ENCODE peak calls at places on chromosomes 12 and 14, in four cellular contexts. G is IMR-90, Z is heart left ventricle, X is suprapubic skin. W is an unnamed sample.

GRCh38 chr14:30382221-30382620 is 176.7 kb upstream of the G2E3 start:
- DNase-seq in X (no peak), G (no peak), Z (no peak), W (no peak)

GRCh38 chr12:21026302-21026701 is 104.7 kb upstream of the SLCO1B1 start:
- DNase-seq in Z (no peak), X (no peak), G (no peak), W (no peak)

GRCh38 chr14:94676495-94677238 is 64.5 kb downstream of the SERPINA3 start:
- DNase-seq in Z (no peak), X (no peak), G (no peak), W (no peak)

GRCh38 chr14:50062438-50063039 is 53.8 kb downstream of the VCPKMT start:
- DNase-seq in Z (no peak), X (no peak), G (peak; percentile 83), W (no peak)

GRCh38 chr12:79769860-79770485 is 79.2 kb upstream of the PAWR start:
- DNase-seq in X (no peak), Z (no peak), G (no peak), W (no peak)

GRCh38 chr14:58297412-58297761 is 968 bp upstream of the ARID4A start:
- DNase-seq in Z (no peak), X (peak; percentile 71), G (no peak), W (no peak)

GRCh38 chr12:2551514-2551913 is 243.3 kb upstream of the FKBP4 start:
- DNase-seq in G (no peak), X (no peak), Z (no peak), W (no peak)

GRCh38 chr12:79408665-79409064 is 282.1 kb downstream of the PAWR start:
- DNase-seq in X (no peak), G (no peak), Z (no peak), W (no peak)

GRCh38 chr14:79118291-79118690 is 948.1 kb downstream of the NRXN3 start:
- DNase-seq in G (no peak), X (no peak), Z (no peak), W (no peak)

GRCh38 chr14:105500726-105501101 is 9.7 kb downstream of the TEDC1 start:
- DNase-seq in Z (no peak), X (peak; percentile 64), G (no peak), W (no peak)

GRCh38 chr14:53542692-53543091 is 389.6 kb upstream of the DDHD1 start:
- DNase-seq in G (peak; percentile 28), Z (no peak), X (no peak), W (no peak)

GRCh38 chr14:24275524-24276139 is 4.2 kb upstream of the RABGGTA start:
- DNase-seq in Z (no peak), G (no peak), X (no peak), W (no peak)

GRCh38 chr12:53062977-53063707 is 13.3 kb downstream of the TNS2 start:
- DNase-seq in Z (no peak), X (no peak), G (no peak), W (no peak)

GRCh38 chr14:19878029-19878642 is 3.2 kb downstream of the OR4K2 start:
- DNase-seq in X (no peak), Z (no peak), G (no peak), W (no peak)

GRCh38 chr12:45973526-45973925 is 16.8 kb downstream of the SCAF11 start:
- DNase-seq in Z (no peak), G (peak; percentile 22), X (no peak), W (no peak)

GRCh38 chr12:67006612-67007011 is 262.5 kb upstream of the CAND1 start:
- DNase-seq in G (no peak), Z (no peak), X (no peak), W (no peak)

GRCh38 chr12:57782608-57783465 is at the start of gene TSFM:
- DNase-seq in X (peak; percentile 98), G (peak; percentile 93), Z (peak; percentile 98), W (peak; percentile 94)
- H3K4me3 ChIP-seq in X (peak within 1 kb of the TSS; percentile 93), G (peak within 1 kb of the TSS; percentile 94), Z (peak within 1 kb of the TSS; percentile 92), W (peak within 1 kb of the TSS; percentile 93)

DNA sequence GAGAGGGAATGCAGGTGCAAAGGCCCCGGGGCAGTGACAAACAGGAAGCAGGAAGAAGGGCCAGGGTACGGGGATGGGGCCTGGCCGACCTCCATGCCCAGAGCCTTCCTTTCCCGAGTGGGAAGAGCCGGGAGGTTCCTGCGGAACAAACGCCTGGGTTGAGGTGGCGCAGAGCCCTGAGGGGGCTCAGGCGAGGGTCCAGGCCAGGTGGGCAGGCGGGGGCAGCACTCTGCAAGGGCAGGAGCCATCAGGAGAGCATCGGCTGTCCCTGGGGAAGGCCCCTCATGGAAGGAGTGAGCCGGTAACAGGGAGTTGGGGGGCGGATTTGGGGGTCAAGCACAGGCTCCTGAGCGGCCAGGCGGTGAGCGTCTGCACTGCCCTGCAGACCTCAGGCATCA is 18.1 kb upstream of the FBRSL1 start:
- DNase-seq in G (no peak), Z (peak; percentile 45), X (no peak), W (no peak)
- TF ChIP-seq POLR2A in G (no peak), Z (no peak), X (no peak), W (no peak)

GRCh38 chr14:97221572-97221971 is 424.4 kb downstream of the VRK1 start:
- DNase-seq in G (no peak), X (no peak), Z (no peak), W (no peak)

GRCh38 chr14:97217094-97217885 is 420.1 kb downstream of the VRK1 start:
- DNase-seq in Z (no peak), X (no peak), G (no peak), W (no peak)

GRCh38 chr14:97218713-97219355 is 421.7 kb downstream of the VRK1 start:
- DNase-seq in Z (no peak), X (no peak), G (no peak), W (no peak)

GRCh38 chr14:97218336-97218712 is 421.1 kb downstream of the VRK1 start:
- DNase-seq in X (no peak), G (no peak), Z (no peak), W (no peak)

GRCh38 chr14:97219356-97220017 is 422.3 kb downstream of the VRK1 start:
- DNase-seq in X (no peak), G (no peak), Z (no peak), W (no peak)
- H3K27ac ChIP-seq in X (no peak overlapping the region), G (no peak overlapping the region), Z (no peak overlapping the region), W (no peak overlapping the region)

GRCh38 chr12:68406134-68406576 is 74.0 kb upstream of the MDM1 start:
- DNase-seq in X (peak; percentile 95), Z (peak; percentile 95), G (peak; percentile 82), W (peak; percentile 79)
- H3K4me3 ChIP-seq in X (no peak overlapping the region), Z (no peak overlapping the region), G (no peak overlapping the region), W (no peak overlapping the region)

GRCh38 chr14:70416717-70417349 is at the start of gene SYNJ2BP:
- DNase-seq in Z (peak; percentile 75), G (peak; percentile 70), X (peak; percentile 63), W (peak; percentile 79)
- TF ChIP-seq POLR2A in Z (no peak), G (no peak), X (no peak), W (no peak)

GRCh38 chr12:108694812-108695278 is 36.5 kb downstream of the CORO1C start:
- DNase-seq in G (peak; percentile 74), X (no peak), Z (no peak), W (no peak)
- H3K27ac ChIP-seq in G (peak overlapping the region; percentile 62), X (peak overlapping the region; percentile 82), Z (peak overlapping the region; percentile 96), W (peak overlapping the region; percentile 59)

GRCh38 chr12:26466709-26467108 is 271.3 kb downstream of the SSPN start:
- DNase-seq in G (no peak), Z (no peak), X (no peak), W (no peak)

GRCh38 chr12:26473291-26473690 is 277.9 kb downstream of the SSPN start:
- DNase-seq in Z (no peak), G (peak; percentile 51), X (no peak), W (no peak)

GRCh38 chr12:26469801-26470200 is 274.4 kb downstream of the SSPN start:
- DNase-seq in G (no peak), Z (no peak), X (no peak), W (no peak)

GRCh38 chr12:26471560-26471959 is 276.2 kb downstream of the SSPN start:
- DNase-seq in Z (no peak), X (no peak), G (peak; percentile 68), W (no peak)
- H3K4me3 ChIP-seq in Z (no peak overlapping the region), X (no peak overlapping the region), G (no peak overlapping the region), W (no peak overlapping the region)

GRCh38 chr12:6606331-6607131 is 648 bp downstream of the CHD4 start:
- DNase-seq in G (peak; percentile 23), X (peak; percentile 85), Z (peak; percentile 87), W (peak; percentile 38)

GRCh38 chr12:6605425-6606330 is 1.5 kb downstream of the CHD4 start:
- DNase-seq in Z (no peak), X (peak; percentile 74), G (peak; percentile 37), W (peak; percentile 36)

GRCh38 chr12:6604254-6605029 is 2.7 kb downstream of the CHD4 start:
- DNase-seq in Z (no peak), X (no peak), G (no peak), W (no peak)

GRCh38 chr12:6608592-6609311 is 1.6 kb upstream of the CHD4 start:
- DNase-seq in X (peak; percentile 81), G (no peak), Z (no peak), W (no peak)

GRCh38 chr12:6607751-6608591 is 792 bp upstream of the CHD4 start:
- DNase-seq in X (no peak), Z (no peak), G (peak; percentile 25), W (no peak)
- TF ChIP-seq POLR2A in X (no peak), Z (no peak), G (no peak), W (no peak)

GRCh38 chr12:15152456-15152855 is 68.8 kb downstream of the RERG start:
- DNase-seq in X (no peak), Z (no peak), G (no peak), W (no peak)
- H3K27ac ChIP-seq in X (peak overlapping the region; percentile 80), Z (peak overlapping the region; percentile 38), G (no peak overlapping the region), W (peak overlapping the region; percentile 5)

GRCh38 chr12:55704824-55705780 is 2.6 kb downstream of the ITGA7 start:
- DNase-seq in X (no peak), Z (peak; percentile 60), G (no peak), W (no peak)
- H3K4me3 ChIP-seq in X (peak overlapping the region; percentile 63), Z (peak overlapping the region; percentile 85), G (no peak overlapping the region), W (no peak overlapping the region)